ENCODE peak calls at places on chromosomes 7 and 10, in ten cellular contexts. One of them, this sample, is unnamed. For H4K20me1, the result is how much of the 10 kb centered on the place peaks cover.

GRCh38 chr7:7662527-7662926 is 22.0 kb downstream of the UMAD1 start:
- DNase-seq in GM12878: no peak
- DNase-seq in HCT116: no peak
- DNase-seq in hepatocyte: no peak
- DNase-seq in MM.1S: no peak
- DNase-seq in neural progenitor cell: peak
- DNase-seq in PC-9: no peak
- DNase-seq in IMR-90: peak
- DNase-seq in fibroblast of lung: peak
- DNase-seq in GM23248: peak
- DNase-seq in this sample: no peak

GRCh38 chr7:157490465-157490912 is 153.7 kb downstream of the DNAJB6 start:
- DNase-seq in GM23248: peak
- DNase-seq in IMR-90: peak
- DNase-seq in PC-9: peak
- DNase-seq in fibroblast of lung: peak
- DNase-seq in GM12878: peak
- DNase-seq in MM.1S: no peak
- DNase-seq in neural progenitor cell: no peak
- DNase-seq in HCT116: peak
- DNase-seq in hepatocyte: peak
- DNase-seq in this sample: peak

GRCh38 chr7:92325173-92325572 is 79.4 kb downstream of the ANKIB1 start:
- DNase-seq in MM.1S: peak
- DNase-seq in IMR-90: no peak
- DNase-seq in hepatocyte: no peak
- DNase-seq in PC-9: no peak
- DNase-seq in GM12878: no peak
- DNase-seq in GM23248: no peak
- DNase-seq in fibroblast of lung: no peak
- DNase-seq in neural progenitor cell: no peak
- DNase-seq in HCT116: no peak
- DNase-seq in this sample: no peak

GRCh38 chr10:6088721-6089333 is at the start of gene RBM17:
- DNase-seq in GM12878: peak
- DNase-seq in hepatocyte: peak
- DNase-seq in neural progenitor cell: peak
- DNase-seq in IMR-90: peak
- DNase-seq in fibroblast of lung: peak
- DNase-seq in PC-9: peak
- DNase-seq in MM.1S: peak
- DNase-seq in GM23248: peak
- DNase-seq in HCT116: peak
- DNase-seq in this sample: peak

GRCh38 chr10:12834116-12834515 is 167.4 kb downstream of the CCDC3 start:
- DNase-seq in MM.1S: no peak
- DNase-seq in GM12878: no peak
- DNase-seq in HCT116: no peak
- DNase-seq in GM23248: no peak
- DNase-seq in hepatocyte: no peak
- DNase-seq in neural progenitor cell: peak
- DNase-seq in PC-9: no peak
- DNase-seq in fibroblast of lung: no peak
- DNase-seq in IMR-90: no peak
- DNase-seq in this sample: no peak

GRCh38 chr10:114370199-114370598 is 34.1 kb downstream of the AFAP1L2 start:
- DNase-seq in MM.1S: no peak
- DNase-seq in GM12878: no peak
- DNase-seq in hepatocyte: no peak
- DNase-seq in PC-9: no peak
- DNase-seq in GM23248: no peak
- DNase-seq in fibroblast of lung: peak
- DNase-seq in IMR-90: no peak
- DNase-seq in neural progenitor cell: no peak
- DNase-seq in HCT116: no peak
- DNase-seq in this sample: no peak

GRCh38 chr7:5695037-5695708 is 86.3 kb downstream of the RNF216 start:
- DNase-seq in MM.1S: no peak
- DNase-seq in PC-9: no peak
- DNase-seq in GM12878: peak
- DNase-seq in GM23248: peak
- DNase-seq in neural progenitor cell: no peak
- DNase-seq in HCT116: no peak
- DNase-seq in IMR-90: peak
- DNase-seq in hepatocyte: peak
- DNase-seq in fibroblast of lung: peak
- DNase-seq in this sample: peak

GRCh38 chr10:12844796-12845524 is 156.6 kb downstream of the CCDC3 start:
- DNase-seq in GM12878: no peak
- DNase-seq in HCT116: peak
- DNase-seq in IMR-90: peak
- DNase-seq in MM.1S: no peak
- DNase-seq in fibroblast of lung: peak
- DNase-seq in neural progenitor cell: no peak
- DNase-seq in hepatocyte: peak
- DNase-seq in GM23248: peak
- DNase-seq in PC-9: peak
- DNase-seq in this sample: peak

GRCh38 chr7:45921699-45922519 is 837 bp upstream of the IGFBP3 start:
- DNase-seq in PC-9: no peak
- DNase-seq in hepatocyte: peak
- DNase-seq in neural progenitor cell: peak
- DNase-seq in GM23248: peak
- DNase-seq in HCT116: peak
- DNase-seq in IMR-90: peak
- DNase-seq in GM12878: no peak
- DNase-seq in fibroblast of lung: peak
- DNase-seq in MM.1S: peak
- DNase-seq in this sample: peak

GRCh38 chr7:117071597-117071996 is 118.3 kb downstream of the ST7 start:
- DNase-seq in IMR-90: no peak
- DNase-seq in PC-9: no peak
- DNase-seq in MM.1S: no peak
- DNase-seq in HCT116: no peak
- DNase-seq in neural progenitor cell: no peak
- DNase-seq in GM12878: no peak
- DNase-seq in GM23248: no peak
- DNase-seq in fibroblast of lung: no peak
- DNase-seq in hepatocyte: no peak
- DNase-seq in this sample: no peak
- H3K27ac ChIP-seq in IMR-90: no peak
- H3K27ac ChIP-seq in PC-9: no peak
- H3K27ac ChIP-seq in MM.1S: no peak
- H3K27ac ChIP-seq in HCT116: no peak
- H3K27ac ChIP-seq in neural progenitor cell: no peak
- H3K27ac ChIP-seq in GM12878: no peak
- H3K27ac ChIP-seq in GM23248: no peak
- H3K27ac ChIP-seq in fibroblast of lung: no peak
- H3K27ac ChIP-seq in hepatocyte: peak
- H3K27ac ChIP-seq in this sample: no peak

DNA sequence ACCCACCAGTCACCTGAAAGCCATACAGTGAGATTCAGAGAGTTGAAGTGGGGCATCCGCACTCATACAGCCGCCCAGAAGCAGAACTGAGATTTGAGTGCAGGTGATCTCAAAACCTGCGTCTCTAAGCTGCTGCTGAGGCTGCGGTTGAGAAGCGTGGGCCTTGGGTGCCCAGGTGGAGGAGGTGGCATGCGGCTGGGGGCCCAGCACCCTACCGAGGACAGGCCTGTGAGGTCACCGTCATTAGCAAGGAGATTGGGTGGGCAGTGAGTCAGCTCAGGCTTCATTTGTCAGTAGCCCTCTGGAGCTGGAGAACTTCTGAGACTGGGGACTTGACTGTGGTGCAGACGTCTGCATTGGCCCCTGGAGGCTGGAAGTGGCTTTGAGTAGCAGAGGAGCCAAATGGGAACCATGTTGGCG is 29.8 kb downstream of the ZMIZ1 start:
- DNase-seq in IMR-90: peak
- DNase-seq in neural progenitor cell: no peak
- DNase-seq in HCT116: no peak
- DNase-seq in fibroblast of lung: peak
- DNase-seq in PC-9: no peak
- DNase-seq in GM23248: peak
- DNase-seq in MM.1S: peak
- DNase-seq in hepatocyte: no peak
- DNase-seq in GM12878: peak
- DNase-seq in this sample: no peak
- H4K20me1 ChIP-seq in IMR-90: half or more
- H4K20me1 ChIP-seq in neural progenitor cell: half or more
- H4K20me1 ChIP-seq in HCT116: under half
- H4K20me1 ChIP-seq in fibroblast of lung: under half
- H4K20me1 ChIP-seq in PC-9: half or more
- H4K20me1 ChIP-seq in GM23248: under half
- H4K20me1 ChIP-seq in MM.1S: under half
- H4K20me1 ChIP-seq in hepatocyte: half or more
- H4K20me1 ChIP-seq in GM12878: under half
- H4K20me1 ChIP-seq in this sample: under half

DNA sequence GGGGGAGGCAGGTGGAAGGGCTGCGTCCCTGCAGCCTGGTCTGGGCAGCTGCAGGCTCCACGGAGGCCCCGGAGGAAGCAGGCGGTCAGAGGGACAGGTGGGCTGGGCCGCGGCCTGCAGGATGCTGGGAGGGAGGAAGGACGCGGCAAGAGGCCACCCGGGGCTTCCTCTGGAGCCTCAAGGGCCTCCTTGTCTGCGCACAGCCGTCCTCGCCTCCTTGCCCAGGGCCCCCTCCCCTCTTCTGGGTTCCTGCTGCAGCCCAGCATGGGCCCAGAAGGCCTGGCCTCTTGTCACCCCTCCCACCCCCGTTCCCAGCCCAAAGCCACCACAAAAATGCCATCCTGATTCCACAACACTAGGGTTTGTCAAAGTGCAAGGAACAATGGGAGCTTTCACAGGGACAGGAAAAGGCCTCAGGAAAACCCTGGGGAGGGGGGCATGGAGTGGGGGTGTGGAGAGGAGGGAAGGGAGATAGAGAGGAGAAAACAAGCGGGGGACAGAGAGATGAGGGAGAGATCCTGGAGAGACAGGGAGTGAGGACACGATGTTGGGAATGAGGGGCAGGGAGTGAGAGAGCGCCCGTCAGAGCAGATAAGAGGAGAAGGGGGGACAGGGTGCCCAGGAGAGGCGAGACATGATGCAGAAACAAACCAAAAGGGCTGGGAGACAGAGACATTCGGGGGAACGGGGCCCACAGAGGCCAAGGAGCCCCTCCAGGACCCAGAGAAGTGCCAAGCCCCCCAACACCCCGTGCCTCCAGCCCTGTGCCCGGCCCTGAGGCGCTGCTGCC is 41.8 kb downstream of the ZCCHC24 start:
- DNase-seq in neural progenitor cell: peak
- DNase-seq in hepatocyte: no peak
- DNase-seq in PC-9: no peak
- DNase-seq in GM23248: no peak
- DNase-seq in HCT116: no peak
- DNase-seq in GM12878: no peak
- DNase-seq in MM.1S: no peak
- DNase-seq in IMR-90: no peak
- DNase-seq in fibroblast of lung: peak
- DNase-seq in this sample: peak
- H3K27ac ChIP-seq in neural progenitor cell: no peak
- H3K27ac ChIP-seq in hepatocyte: peak
- H3K27ac ChIP-seq in PC-9: no peak
- H3K27ac ChIP-seq in GM23248: peak
- H3K27ac ChIP-seq in HCT116: no peak
- H3K27ac ChIP-seq in GM12878: no peak
- H3K27ac ChIP-seq in MM.1S: no peak
- H3K27ac ChIP-seq in IMR-90: peak
- H3K27ac ChIP-seq in fibroblast of lung: peak
- H3K27ac ChIP-seq in this sample: no peak

DNA sequence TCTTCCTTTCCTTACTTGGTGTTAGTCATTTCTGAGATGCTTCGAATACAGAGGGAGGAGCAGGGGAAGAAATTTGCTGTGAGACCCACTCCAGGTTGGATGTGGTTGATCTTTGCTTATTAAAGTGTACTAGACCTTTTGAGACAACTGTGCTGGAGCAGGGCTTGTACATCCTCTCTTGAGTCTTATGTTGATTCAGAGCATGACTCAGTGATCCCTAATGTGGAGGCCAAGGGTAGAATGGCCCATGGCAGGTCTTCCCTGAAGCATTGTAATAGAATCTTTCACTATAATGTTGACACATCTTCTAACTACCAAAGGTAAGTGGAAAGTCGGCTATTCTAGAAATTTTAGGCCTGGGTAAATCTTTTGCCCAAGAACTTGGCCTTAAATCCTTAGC is 17.0 kb upstream of the SFR1 start:
- DNase-seq in GM12878: no peak
- DNase-seq in HCT116: no peak
- DNase-seq in GM23248: peak
- DNase-seq in PC-9: no peak
- DNase-seq in MM.1S: no peak
- DNase-seq in IMR-90: peak
- DNase-seq in hepatocyte: no peak
- DNase-seq in fibroblast of lung: no peak
- DNase-seq in neural progenitor cell: no peak
- DNase-seq in this sample: peak
- H4K20me1 ChIP-seq in GM12878: under half
- H4K20me1 ChIP-seq in HCT116: under half
- H4K20me1 ChIP-seq in GM23248: under half
- H4K20me1 ChIP-seq in PC-9: under half
- H4K20me1 ChIP-seq in MM.1S: under half
- H4K20me1 ChIP-seq in IMR-90: under half
- H4K20me1 ChIP-seq in hepatocyte: under half
- H4K20me1 ChIP-seq in fibroblast of lung: under half
- H4K20me1 ChIP-seq in neural progenitor cell: under half
- H4K20me1 ChIP-seq in this sample: under half

DNA sequence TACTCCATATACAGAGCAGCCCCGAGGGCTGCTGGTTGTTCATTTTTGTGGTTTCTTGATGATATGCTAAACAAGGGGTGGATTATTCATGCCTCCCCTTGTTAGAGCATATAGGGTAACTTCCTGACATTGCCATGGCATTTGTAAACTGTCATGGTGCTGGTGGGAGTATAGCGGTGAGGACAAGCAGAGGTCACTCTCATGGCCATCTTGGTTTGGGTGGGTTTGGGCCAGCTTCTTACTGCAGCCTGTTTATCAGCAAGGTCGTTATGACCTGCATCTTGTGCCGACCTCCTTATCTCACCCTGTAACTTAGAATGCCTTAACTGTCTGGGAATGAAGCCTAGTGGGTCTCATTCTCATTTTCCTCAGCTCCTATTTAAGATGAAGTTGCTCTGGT is 31.3 kb downstream of the GNAT3 start:
- DNase-seq in PC-9: no peak
- DNase-seq in fibroblast of lung: peak
- DNase-seq in GM12878: no peak
- DNase-seq in MM.1S: no peak
- DNase-seq in hepatocyte: no peak
- DNase-seq in IMR-90: peak
- DNase-seq in HCT116: no peak
- DNase-seq in neural progenitor cell: no peak
- DNase-seq in GM23248: no peak
- DNase-seq in this sample: no peak
- H3K27ac ChIP-seq in PC-9: peak
- H3K27ac ChIP-seq in fibroblast of lung: no peak
- H3K27ac ChIP-seq in GM12878: no peak
- H3K27ac ChIP-seq in MM.1S: no peak
- H3K27ac ChIP-seq in hepatocyte: peak
- H3K27ac ChIP-seq in IMR-90: no peak
- H3K27ac ChIP-seq in HCT116: no peak
- H3K27ac ChIP-seq in neural progenitor cell: no peak
- H3K27ac ChIP-seq in GM23248: no peak
- H3K27ac ChIP-seq in this sample: peak